ENCODE peak calls at places on chromosome 18, in five cellular contexts. X is neuronal stem cell, P is H9, F is trophoblast cell, B is H1. Y is an unnamed sample.

GRCh38 chr18:32922951-32923430 is 150.2 kb upstream of the KLHL14 start:
- DNase-seq in F (no peak), P (no peak), X (no peak), B (no peak), Y (peak; percentile 58)

GRCh38 chr18:45374878-45375630 is 240.2 kb upstream of the SLC14A2 start:
- DNase-seq in P (no peak), F (no peak), B (no peak), X (no peak), Y (no peak)

GRCh38 chr18:59566507-59566906 is 130.7 kb downstream of the CCBE1 start:
- DNase-seq in P (no peak), B (no peak), X (no peak), F (no peak), Y (peak; percentile 45)

GRCh38 chr18:39620551-39621168 is 2055.1 kb upstream of the CELF4 start:
- DNase-seq in P (no peak), B (no peak), X (no peak), F (no peak), Y (no peak)

GRCh38 chr18:3151379-3152264 is 68.1 kb downstream of the MYOM1 start:
- DNase-seq in X (peak; percentile 12), B (no peak), F (peak; percentile 9), P (no peak), Y (peak; percentile 48)

GRCh38 chr18:48896875-48897511 is 53.8 kb downstream of the SMAD7 start:
- DNase-seq in P (peak; percentile 86), B (peak; percentile 70), X (no peak), F (peak; percentile 40), Y (peak; percentile 43)

GRCh38 chr18:3726241-3726951 is 276.4 kb downstream of the TGIF1 start:
- DNase-seq in B (no peak), F (no peak), P (no peak), X (no peak), Y (no peak)

GRCh38 chr18:70982292-70982691 is 693.4 kb downstream of the SOCS6 start:
- DNase-seq in X (no peak), P (no peak), B (no peak), F (no peak), Y (no peak)

GRCh38 chr18:49685231-49685942 is 123.5 kb downstream of the LIPG start:
- DNase-seq in P (no peak), F (no peak), X (no peak), B (no peak), Y (peak; percentile 54)

GRCh38 chr18:7000484-7001096 is 117.0 kb downstream of the LAMA1 start:
- DNase-seq in X (no peak), B (no peak), P (no peak), F (no peak), Y (peak; percentile 20)

GRCh38 chr18:22132763-22133162 is 36.6 kb upstream of the GATA6 start:
- DNase-seq in P (no peak), F (no peak), B (no peak), X (no peak), Y (no peak)

GRCh38 chr18:13397504-13398163 is 179.1 kb downstream of the LDLRAD4 start:
- DNase-seq in F (no peak), P (no peak), B (no peak), X (no peak), Y (no peak)

GRCh38 chr18:54647176-54647575 is 56.1 kb downstream of the DYNAP start:
- DNase-seq in P (peak; percentile 38), X (peak; percentile 11), B (no peak), F (peak; percentile 10), Y (peak; percentile 13)

GRCh38 chr18:1104265-1104792 is 199.7 kb downstream of the ADCYAP1 start:
- DNase-seq in X (no peak), B (no peak), P (no peak), F (no peak), Y (peak; percentile 65)

GRCh38 chr18:63940008-63940407 is 9.1 kb upstream of the HMSD start:
- DNase-seq in X (no peak), B (no peak), P (no peak), F (no peak), Y (no peak)

GRCh38 chr18:61831071-61831470 is 61.7 kb downstream of the RNF152 start:
- DNase-seq in P (no peak), B (no peak), F (no peak), X (no peak), Y (peak; percentile 81)

GRCh38 chr18:55488473-55488872 is 99.5 kb downstream of the TCF4 start:
- DNase-seq in P (peak; percentile 78), B (no peak), F (no peak), X (no peak), Y (no peak)

GRCh38 chr18:3645384-3646156 is 195.6 kb downstream of the TGIF1 start:
- DNase-seq in B (no peak), P (no peak), F (no peak), X (no peak), Y (no peak)

GRCh38 chr18:29556070-29556469 is 1379.1 kb upstream of the CDH2 start:
- DNase-seq in F (no peak), B (no peak), P (no peak), X (no peak), Y (no peak)

GRCh38 chr18:29560270-29560669 is 1383.3 kb upstream of the CDH2 start:
- DNase-seq in P (no peak), X (no peak), F (no peak), B (no peak), Y (no peak)
- H2BK12ac ChIP-seq in P (no peak overlapping the region), X (no peak overlapping the region), F (no peak overlapping the region), B (no peak overlapping the region), Y (no peak overlapping the region)

DNA sequence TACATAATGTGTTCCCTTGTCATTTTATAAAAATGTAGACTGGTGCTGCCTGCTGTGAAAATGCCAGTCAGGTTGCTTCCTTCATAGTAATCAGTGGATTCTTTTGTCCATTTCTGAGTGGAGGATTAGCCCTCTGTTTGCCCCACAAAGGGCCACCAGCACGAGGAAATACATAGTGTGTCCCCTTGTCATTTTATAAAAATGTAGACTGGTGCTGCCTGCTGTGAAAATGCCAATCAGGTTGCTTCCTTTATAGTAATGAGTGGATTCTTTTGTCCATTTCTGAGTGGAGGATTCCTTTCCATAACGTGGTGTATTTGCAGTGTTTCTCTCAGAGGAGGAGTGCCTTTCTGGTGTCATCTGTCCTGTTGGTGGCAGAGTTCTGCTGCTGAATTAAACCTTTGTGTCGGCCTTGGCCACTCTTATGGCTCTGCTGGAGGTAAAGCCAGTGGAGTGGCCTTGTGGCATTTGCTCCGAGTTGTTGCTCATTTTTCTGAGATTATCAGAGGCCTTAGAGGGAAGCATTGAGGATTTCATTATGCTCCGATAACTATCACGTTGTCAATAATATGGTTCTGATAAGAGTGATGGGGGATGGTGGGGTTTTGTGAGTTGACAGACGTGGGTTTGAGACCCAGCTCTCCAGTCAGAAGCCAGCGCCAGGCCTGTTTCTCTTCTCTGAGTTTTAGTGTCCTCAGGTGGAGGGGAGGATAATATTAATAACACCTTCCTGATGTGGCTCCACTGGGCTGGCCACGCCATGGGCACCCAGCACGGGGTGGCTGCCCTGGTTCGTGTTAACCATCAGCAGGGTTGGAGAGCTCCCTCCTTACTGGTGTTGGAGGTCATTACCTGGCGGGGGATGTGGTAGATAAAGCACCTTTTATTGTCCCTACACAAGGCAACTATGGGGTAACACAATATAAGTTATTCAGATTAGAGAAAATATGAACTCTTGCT is 96.6 kb downstream of the NEDD4L start:
- DNase-seq in F (no peak), P (no peak), B (no peak), X (no peak), Y (no peak)
- H3K23ac ChIP-seq in F (no peak overlapping the region), P (no peak overlapping the region), B (no peak overlapping the region), X (no peak overlapping the region), Y (no peak overlapping the region)

GRCh38 chr18:74946646-74947045 is 262.3 kb downstream of the PTGR3 start:
- DNase-seq in X (no peak), P (no peak), B (no peak), F (no peak), Y (no peak)
- H2BK12ac ChIP-seq in X (no peak overlapping the region), P (no peak overlapping the region), B (no peak overlapping the region), F (no peak overlapping the region), Y (no peak overlapping the region)

GRCh38 chr18:51030537-51031258 is 685 bp downstream of the SMAD4 start:
- DNase-seq in B (peak; percentile 69), X (peak; percentile 67), F (peak; percentile 48), P (peak; percentile 50), Y (peak; percentile 65)
- H3K23ac ChIP-seq in B (no peak overlapping the region), X (peak overlapping the region; percentile 95), F (no peak overlapping the region), P (no peak overlapping the region), Y (no peak overlapping the region)

DNA sequence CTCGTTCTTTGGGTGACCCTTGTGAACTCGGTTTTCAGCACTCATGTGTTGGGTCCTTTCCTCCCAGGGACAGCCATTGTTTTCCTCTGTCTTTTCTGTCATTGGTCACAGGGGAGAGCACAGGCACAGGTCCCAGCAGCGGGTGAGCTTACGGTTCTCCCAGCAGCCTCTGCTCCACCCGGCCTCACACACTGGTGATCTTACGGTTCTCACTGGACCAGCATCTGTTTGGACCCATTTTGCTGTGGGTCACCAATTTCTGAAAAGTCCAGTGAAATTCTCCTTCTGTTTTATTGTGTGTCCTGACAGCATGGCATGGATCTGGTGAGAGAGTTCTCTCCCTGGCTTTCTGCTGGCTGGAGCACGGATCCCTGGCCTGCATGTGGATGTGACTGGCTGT is 49.8 kb upstream of the ANKRD62 start:
- DNase-seq in F (no peak), B (no peak), P (no peak), X (no peak), Y (no peak)
- H2BK12ac ChIP-seq in F (no peak overlapping the region), B (no peak overlapping the region), P (no peak overlapping the region), X (no peak overlapping the region), Y (no peak overlapping the region)

GRCh38 chr18:76567835-76568445 is 72.9 kb upstream of the ZNF516 start:
- DNase-seq in B (no peak), X (no peak), F (no peak), P (no peak), Y (no peak)

GRCh38 chr18:76564636-76565237 is 69.7 kb upstream of the ZNF516 start:
- DNase-seq in B (peak; percentile 40), X (no peak), F (no peak), P (no peak), Y (no peak)

GRCh38 chr18:76568726-76569125 is 73.7 kb upstream of the ZNF516 start:
- DNase-seq in F (no peak), B (no peak), X (no peak), P (no peak), Y (no peak)

GRCh38 chr18:76565238-76566173 is 70.5 kb upstream of the ZNF516 start:
- DNase-seq in X (peak; percentile 75), B (peak; percentile 48), F (peak; percentile 81), P (peak; percentile 79), Y (peak; percentile 92)

DNA sequence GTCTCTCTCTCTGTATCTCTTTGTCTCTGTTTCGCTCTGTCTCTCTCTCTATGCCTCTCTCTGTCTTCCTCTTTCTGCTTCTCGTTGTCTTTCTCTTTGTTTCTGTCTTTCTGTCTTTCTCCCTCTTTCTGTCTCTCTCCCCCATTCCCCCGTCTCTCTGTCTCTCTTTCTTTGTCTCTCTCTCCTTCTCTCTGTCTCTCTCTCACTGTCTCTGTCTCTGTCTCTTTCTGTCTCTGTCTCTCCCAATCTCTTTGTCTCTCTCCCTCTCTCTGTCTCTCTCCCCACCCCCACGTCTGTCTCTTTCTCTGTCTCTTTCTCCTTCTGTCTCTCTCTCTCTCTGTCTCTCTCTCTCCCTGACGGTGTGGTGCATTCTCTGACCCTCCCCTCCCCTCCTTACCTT is 71.9 kb upstream of the ZNF516 start:
- DNase-seq in B (no peak), F (no peak), P (no peak), X (no peak), Y (no peak)
- H3K23ac ChIP-seq in B (no peak overlapping the region), F (no peak overlapping the region), P (no peak overlapping the region), X (no peak overlapping the region), Y (no peak overlapping the region)

GRCh38 chr18:76371804-76372203 is 123.2 kb downstream of the ZNF516 start:
- DNase-seq in B (no peak), F (no peak), P (no peak), X (no peak), Y (no peak)
- H2BK12ac ChIP-seq in B (no peak overlapping the region), F (no peak overlapping the region), P (no peak overlapping the region), X (no peak overlapping the region), Y (no peak overlapping the region)

Y was measured in mesenchymal stem cell.